ENCODE peak calls at places on chromosomes 6 and 20, in six cellular contexts. One of them, this sample, is unnamed.

GRCh38 chr6:167574431-167575097 is 249.7 kb downstream of the TTLL2 start:
- DNase-seq in fibroblast of the conjunctiva: no peak
- DNase-seq in adrenal gland: no peak
- DNase-seq in NCI-H226: no peak
- DNase-seq in stimulated activated CD4-positive, alpha-beta T cell treated with anti-CD3 and anti-CD28 coated beads, Interleukin-15, amount 100 ng/mL, for 48 hours: no peak
- DNase-seq in hypothalamus: no peak
- DNase-seq in this sample: no peak

GRCh38 chr6:55014321-55015088 is 159.8 kb upstream of the HCRTR2 start:
- DNase-seq in NCI-H226: no peak
- DNase-seq in adrenal gland: no peak
- DNase-seq in fibroblast of the conjunctiva: no peak
- DNase-seq in stimulated activated CD4-positive, alpha-beta T cell treated with anti-CD3 and anti-CD28 coated beads, Interleukin-15, amount 100 ng/mL, for 48 hours: no peak
- DNase-seq in hypothalamus: no peak
- DNase-seq in this sample: peak

GRCh38 chr20:20443509-20443908 is 75.6 kb downstream of the INSM1 start:
- DNase-seq in fibroblast of the conjunctiva: no peak
- DNase-seq in adrenal gland: no peak
- DNase-seq in stimulated activated CD4-positive, alpha-beta T cell treated with anti-CD3 and anti-CD28 coated beads, Interleukin-15, amount 100 ng/mL, for 48 hours: no peak
- DNase-seq in hypothalamus: no peak
- DNase-seq in NCI-H226: no peak
- DNase-seq in this sample: no peak

GRCh38 chr6:149169761-149170359 is 147.7 kb upstream of the TAB2 start:
- DNase-seq in fibroblast of the conjunctiva: no peak
- DNase-seq in NCI-H226: peak
- DNase-seq in hypothalamus: no peak
- DNase-seq in adrenal gland: no peak
- DNase-seq in stimulated activated CD4-positive, alpha-beta T cell treated with anti-CD3 and anti-CD28 coated beads, Interleukin-15, amount 100 ng/mL, for 48 hours: no peak
- DNase-seq in this sample: peak

GRCh38 chr20:24657211-24657610 is 187.8 kb downstream of the SYNDIG1 start:
- DNase-seq in stimulated activated CD4-positive, alpha-beta T cell treated with anti-CD3 and anti-CD28 coated beads, Interleukin-15, amount 100 ng/mL, for 48 hours: no peak
- DNase-seq in fibroblast of the conjunctiva: no peak
- DNase-seq in hypothalamus: no peak
- DNase-seq in adrenal gland: no peak
- DNase-seq in NCI-H226: no peak
- DNase-seq in this sample: no peak

GRCh38 chr6:10310826-10311225 is 104.0 kb downstream of the TFAP2A start:
- DNase-seq in stimulated activated CD4-positive, alpha-beta T cell treated with anti-CD3 and anti-CD28 coated beads, Interleukin-15, amount 100 ng/mL, for 48 hours: no peak
- DNase-seq in NCI-H226: no peak
- DNase-seq in fibroblast of the conjunctiva: no peak
- DNase-seq in hypothalamus: no peak
- DNase-seq in adrenal gland: no peak
- DNase-seq in this sample: peak

GRCh38 chr6:167441653-167442644 is 117.1 kb downstream of the TTLL2 start:
- DNase-seq in stimulated activated CD4-positive, alpha-beta T cell treated with anti-CD3 and anti-CD28 coated beads, Interleukin-15, amount 100 ng/mL, for 48 hours: no peak
- DNase-seq in NCI-H226: no peak
- DNase-seq in adrenal gland: no peak
- DNase-seq in hypothalamus: no peak
- DNase-seq in fibroblast of the conjunctiva: no peak
- DNase-seq in this sample: no peak

GRCh38 chr20:44405246-44405645 is 49.7 kb downstream of the HNF4A start:
- DNase-seq in adrenal gland: no peak
- DNase-seq in fibroblast of the conjunctiva: no peak
- DNase-seq in stimulated activated CD4-positive, alpha-beta T cell treated with anti-CD3 and anti-CD28 coated beads, Interleukin-15, amount 100 ng/mL, for 48 hours: no peak
- DNase-seq in NCI-H226: no peak
- DNase-seq in hypothalamus: no peak
- DNase-seq in this sample: no peak

GRCh38 chr6:168217880-168218537 is 101.6 kb downstream of the DACT2 start:
- DNase-seq in stimulated activated CD4-positive, alpha-beta T cell treated with anti-CD3 and anti-CD28 coated beads, Interleukin-15, amount 100 ng/mL, for 48 hours: no peak
- DNase-seq in fibroblast of the conjunctiva: no peak
- DNase-seq in NCI-H226: no peak
- DNase-seq in adrenal gland: peak
- DNase-seq in hypothalamus: no peak
- DNase-seq in this sample: no peak

GRCh38 chr6:87583822-87584221 is 6.0 kb downstream of the RARS2 start:
- DNase-seq in adrenal gland: no peak
- DNase-seq in stimulated activated CD4-positive, alpha-beta T cell treated with anti-CD3 and anti-CD28 coated beads, Interleukin-15, amount 100 ng/mL, for 48 hours: no peak
- DNase-seq in NCI-H226: no peak
- DNase-seq in hypothalamus: no peak
- DNase-seq in fibroblast of the conjunctiva: no peak
- DNase-seq in this sample: no peak

GRCh38 chr6:11525468-11526155 is 11.9 kb upstream of the TMEM170B start:
- DNase-seq in stimulated activated CD4-positive, alpha-beta T cell treated with anti-CD3 and anti-CD28 coated beads, Interleukin-15, amount 100 ng/mL, for 48 hours: no peak
- DNase-seq in NCI-H226: no peak
- DNase-seq in hypothalamus: no peak
- DNase-seq in adrenal gland: peak
- DNase-seq in fibroblast of the conjunctiva: peak
- DNase-seq in this sample: no peak

GRCh38 chr20:32830437-32830836 is 10.7 kb downstream of the MAPRE1 start:
- DNase-seq in stimulated activated CD4-positive, alpha-beta T cell treated with anti-CD3 and anti-CD28 coated beads, Interleukin-15, amount 100 ng/mL, for 48 hours: no peak
- DNase-seq in hypothalamus: no peak
- DNase-seq in NCI-H226: no peak
- DNase-seq in fibroblast of the conjunctiva: no peak
- DNase-seq in adrenal gland: peak
- DNase-seq in this sample: no peak

GRCh38 chr20:55058938-55059337 is 583.5 kb downstream of the DOK5 start:
- DNase-seq in stimulated activated CD4-positive, alpha-beta T cell treated with anti-CD3 and anti-CD28 coated beads, Interleukin-15, amount 100 ng/mL, for 48 hours: no peak
- DNase-seq in NCI-H226: no peak
- DNase-seq in hypothalamus: no peak
- DNase-seq in fibroblast of the conjunctiva: no peak
- DNase-seq in adrenal gland: no peak
- DNase-seq in this sample: no peak

GRCh38 chr6:128417698-128418097 is 102.7 kb downstream of the PTPRK start:
- DNase-seq in NCI-H226: no peak
- DNase-seq in fibroblast of the conjunctiva: no peak
- DNase-seq in adrenal gland: no peak
- DNase-seq in hypothalamus: no peak
- DNase-seq in stimulated activated CD4-positive, alpha-beta T cell treated with anti-CD3 and anti-CD28 coated beads, Interleukin-15, amount 100 ng/mL, for 48 hours: no peak
- DNase-seq in this sample: no peak

GRCh38 chr20:56833427-56833826 is 204.3 kb downstream of the TFAP2C start:
- DNase-seq in hypothalamus: no peak
- DNase-seq in stimulated activated CD4-positive, alpha-beta T cell treated with anti-CD3 and anti-CD28 coated beads, Interleukin-15, amount 100 ng/mL, for 48 hours: no peak
- DNase-seq in adrenal gland: no peak
- DNase-seq in fibroblast of the conjunctiva: no peak
- DNase-seq in NCI-H226: no peak
- DNase-seq in this sample: no peak

GRCh38 chr6:33815854-33816253 is 12.1 kb upstream of the MLN start:
- DNase-seq in hypothalamus: no peak
- DNase-seq in adrenal gland: no peak
- DNase-seq in stimulated activated CD4-positive, alpha-beta T cell treated with anti-CD3 and anti-CD28 coated beads, Interleukin-15, amount 100 ng/mL, for 48 hours: no peak
- DNase-seq in fibroblast of the conjunctiva: no peak
- DNase-seq in NCI-H226: peak
- DNase-seq in this sample: no peak

GRCh38 chr20:57259179-57260021 is 7.0 kb downstream of the BMP7 start:
- DNase-seq in fibroblast of the conjunctiva: no peak
- DNase-seq in stimulated activated CD4-positive, alpha-beta T cell treated with anti-CD3 and anti-CD28 coated beads, Interleukin-15, amount 100 ng/mL, for 48 hours: no peak
- DNase-seq in hypothalamus: no peak
- DNase-seq in adrenal gland: no peak
- DNase-seq in NCI-H226: no peak
- DNase-seq in this sample: no peak

GRCh38 chr6:20340459-20340858 is 61.2 kb upstream of the E2F3 start:
- DNase-seq in adrenal gland: no peak
- DNase-seq in NCI-H226: no peak
- DNase-seq in fibroblast of the conjunctiva: no peak
- DNase-seq in stimulated activated CD4-positive, alpha-beta T cell treated with anti-CD3 and anti-CD28 coated beads, Interleukin-15, amount 100 ng/mL, for 48 hours: no peak
- DNase-seq in hypothalamus: no peak
- DNase-seq in this sample: no peak

GRCh38 chr20:18750735-18751134 is 62.8 kb upstream of the SCP2D1 start:
- DNase-seq in hypothalamus: no peak
- DNase-seq in NCI-H226: no peak
- DNase-seq in stimulated activated CD4-positive, alpha-beta T cell treated with anti-CD3 and anti-CD28 coated beads, Interleukin-15, amount 100 ng/mL, for 48 hours: no peak
- DNase-seq in fibroblast of the conjunctiva: no peak
- DNase-seq in adrenal gland: no peak
- DNase-seq in this sample: no peak

GRCh38 chr6:129744201-129744879 is 34.4 kb upstream of the ARHGAP18 start:
- DNase-seq in stimulated activated CD4-positive, alpha-beta T cell treated with anti-CD3 and anti-CD28 coated beads, Interleukin-15, amount 100 ng/mL, for 48 hours: no peak
- DNase-seq in adrenal gland: no peak
- DNase-seq in hypothalamus: no peak
- DNase-seq in fibroblast of the conjunctiva: peak
- DNase-seq in NCI-H226: peak
- DNase-seq in this sample: no peak

GRCh38 chr20:39049684-39050554 is 87.8 kb downstream of the DHX35 start:
- DNase-seq in stimulated activated CD4-positive, alpha-beta T cell treated with anti-CD3 and anti-CD28 coated beads, Interleukin-15, amount 100 ng/mL, for 48 hours: peak
- DNase-seq in hypothalamus: peak
- DNase-seq in fibroblast of the conjunctiva: peak
- DNase-seq in adrenal gland: peak
- DNase-seq in NCI-H226: peak
- DNase-seq in this sample: peak

GRCh38 chr6:68834561-68834960 is 199.5 kb downstream of the ADGRB3 start:
- DNase-seq in NCI-H226: no peak
- DNase-seq in hypothalamus: no peak
- DNase-seq in fibroblast of the conjunctiva: no peak
- DNase-seq in adrenal gland: no peak
- DNase-seq in stimulated activated CD4-positive, alpha-beta T cell treated with anti-CD3 and anti-CD28 coated beads, Interleukin-15, amount 100 ng/mL, for 48 hours: no peak
- DNase-seq in this sample: no peak

GRCh38 chr20:50313827-50314226 is 123.2 kb downstream of the CEBPB start:
- DNase-seq in fibroblast of the conjunctiva: no peak
- DNase-seq in stimulated activated CD4-positive, alpha-beta T cell treated with anti-CD3 and anti-CD28 coated beads, Interleukin-15, amount 100 ng/mL, for 48 hours: no peak
- DNase-seq in NCI-H226: no peak
- DNase-seq in hypothalamus: no peak
- DNase-seq in adrenal gland: no peak
- DNase-seq in this sample: no peak

GRCh38 chr6:38091626-38092025 is 272.1 kb downstream of the ZFAND3 start:
- DNase-seq in hypothalamus: no peak
- DNase-seq in fibroblast of the conjunctiva: no peak
- DNase-seq in adrenal gland: peak
- DNase-seq in stimulated activated CD4-positive, alpha-beta T cell treated with anti-CD3 and anti-CD28 coated beads, Interleukin-15, amount 100 ng/mL, for 48 hours: no peak
- DNase-seq in NCI-H226: no peak
- DNase-seq in this sample: no peak

GRCh38 chr6:6649824-6650349 is 61.4 kb downstream of the LY86 start:
- DNase-seq in stimulated activated CD4-positive, alpha-beta T cell treated with anti-CD3 and anti-CD28 coated beads, Interleukin-15, amount 100 ng/mL, for 48 hours: no peak
- DNase-seq in NCI-H226: no peak
- DNase-seq in fibroblast of the conjunctiva: no peak
- DNase-seq in adrenal gland: no peak
- DNase-seq in hypothalamus: no peak
- DNase-seq in this sample: no peak

GRCh38 chr6:168388641-168389633 is 52.0 kb upstream of the SMOC2 start:
- DNase-seq in NCI-H226: no peak
- DNase-seq in fibroblast of the conjunctiva: no peak
- DNase-seq in hypothalamus: no peak
- DNase-seq in adrenal gland: no peak
- DNase-seq in stimulated activated CD4-positive, alpha-beta T cell treated with anti-CD3 and anti-CD28 coated beads, Interleukin-15, amount 100 ng/mL, for 48 hours: no peak
- DNase-seq in this sample: no peak

GRCh38 chr20:58309607-58310290 is at the start of gene RAB22A:
- DNase-seq in fibroblast of the conjunctiva: peak
- DNase-seq in adrenal gland: peak
- DNase-seq in NCI-H226: peak
- DNase-seq in stimulated activated CD4-positive, alpha-beta T cell treated with anti-CD3 and anti-CD28 coated beads, Interleukin-15, amount 100 ng/mL, for 48 hours: peak
- DNase-seq in hypothalamus: no peak
- DNase-seq in this sample: no peak

GRCh38 chr6:156699017-156699421 is 78.2 kb upstream of the ARID1B start:
- DNase-seq in NCI-H226: peak
- DNase-seq in adrenal gland: no peak
- DNase-seq in stimulated activated CD4-positive, alpha-beta T cell treated with anti-CD3 and anti-CD28 coated beads, Interleukin-15, amount 100 ng/mL, for 48 hours: no peak
- DNase-seq in fibroblast of the conjunctiva: no peak
- DNase-seq in hypothalamus: no peak
- DNase-seq in this sample: peak

GRCh38 chr20:34449674-34450592 is 66.3 kb upstream of the DYNLRB1 start:
- DNase-seq in hypothalamus: no peak
- DNase-seq in NCI-H226: no peak
- DNase-seq in adrenal gland: no peak
- DNase-seq in stimulated activated CD4-positive, alpha-beta T cell treated with anti-CD3 and anti-CD28 coated beads, Interleukin-15, amount 100 ng/mL, for 48 hours: no peak
- DNase-seq in fibroblast of the conjunctiva: no peak
- DNase-seq in this sample: no peak

GRCh38 chr6:11423667-11424066 is 113.9 kb upstream of the TMEM170B start:
- DNase-seq in fibroblast of the conjunctiva: no peak
- DNase-seq in adrenal gland: no peak
- DNase-seq in stimulated activated CD4-positive, alpha-beta T cell treated with anti-CD3 and anti-CD28 coated beads, Interleukin-15, amount 100 ng/mL, for 48 hours: no peak
- DNase-seq in hypothalamus: no peak
- DNase-seq in NCI-H226: no peak
- DNase-seq in this sample: peak

GRCh38 chr20:51481311-51481997 is 61.1 kb downstream of the NFATC2 start:
- DNase-seq in NCI-H226: no peak
- DNase-seq in hypothalamus: no peak
- DNase-seq in adrenal gland: no peak
- DNase-seq in fibroblast of the conjunctiva: no peak
- DNase-seq in stimulated activated CD4-positive, alpha-beta T cell treated with anti-CD3 and anti-CD28 coated beads, Interleukin-15, amount 100 ng/mL, for 48 hours: peak
- DNase-seq in this sample: no peak

GRCh38 chr6:4270799-4271198 is 135.4 kb upstream of the ECI2 start:
- DNase-seq in adrenal gland: no peak
- DNase-seq in hypothalamus: no peak
- DNase-seq in fibroblast of the conjunctiva: no peak
- DNase-seq in NCI-H226: peak
- DNase-seq in stimulated activated CD4-positive, alpha-beta T cell treated with anti-CD3 and anti-CD28 coated beads, Interleukin-15, amount 100 ng/mL, for 48 hours: no peak
- DNase-seq in this sample: peak